ENCODE peak calls at places on chromosomes 7 and 10, in five cellular contexts. A is K562, K is upper lobe of left lung, M is transverse colon, Y is A549. U is an unnamed sample.

GRCh38 chr7:118195837-118196474 is 12.0 kb downstream of the LSM8 start:
- DNase-seq in A (peak; percentile 55), K (no peak), M (peak; percentile 51), Y (peak; percentile 68), U (no peak)

GRCh38 chr10:28806481-28806880 is 129.2 kb downstream of the BAMBI start:
- DNase-seq in A (no peak), K (no peak), M (no peak), Y (no peak), U (no peak)

GRCh38 chr10:85673270-85673669 is 693.3 kb downstream of the GRID1 start:
- DNase-seq in A (no peak), K (no peak), M (no peak), Y (no peak), U (no peak)

GRCh38 chr7:150685219-150686029 is at the start of gene GIMAP2:
- DNase-seq in A (no peak), K (no peak), M (no peak), Y (no peak), U (no peak)

GRCh38 chr10:77832243-77832642 is 94.3 kb downstream of the DLG5 start:
- DNase-seq in A (no peak), K (no peak), M (no peak), Y (no peak), U (no peak)

GRCh38 chr10:29841724-29842649 is 207.2 kb upstream of the SVIL start:
- DNase-seq in A (no peak), K (peak; percentile 25), M (peak; percentile 47), Y (peak; percentile 72), U (peak; percentile 96)

GRCh38 chr10:52442576-52442975 is 128.5 kb downstream of the DKK1 start:
- DNase-seq in A (no peak), K (no peak), M (no peak), Y (peak; percentile 53), U (no peak)

GRCh38 chr10:116669832-116670644 is 49.3 kb downstream of the PNLIPRP2 start:
- DNase-seq in A (peak; percentile 62), K (peak; percentile 69), M (peak; percentile 47), Y (no peak), U (no peak)

GRCh38 chr10:5534051-5534821 is 9.5 kb downstream of the CALML3 start:
- DNase-seq in A (no peak), K (no peak), M (peak; percentile 4), Y (no peak), U (peak; percentile 61)

GRCh38 chr10:33509231-33509871 is 174.9 kb upstream of the NRP1 start:
- DNase-seq in A (no peak), K (no peak), M (peak; percentile 38), Y (peak; percentile 83), U (peak; percentile 77)

GRCh38 chr7:3076163-3076562 is 32.5 kb upstream of the CARD11 start:
- DNase-seq in A (no peak), K (no peak), M (no peak), Y (no peak), U (no peak)

GRCh38 chr7:73770002-73770859 is at the start of gene CLDN3:
- DNase-seq in A (peak; percentile 13), K (peak; percentile 96), M (peak; percentile 94), Y (peak; percentile 74), U (no peak)

GRCh38 chr7:137996386-137996851 is 5.5 kb downstream of the CREB3L2 start:
- DNase-seq in A (peak; percentile 66), K (no peak), M (no peak), Y (no peak), U (no peak)

GRCh38 chr7:145106001-145106400 is 270.1 kb upstream of the TPK1 start:
- DNase-seq in A (no peak), K (no peak), M (no peak), Y (no peak), U (no peak)

GRCh38 chr10:3472705-3473078 is 300.1 kb upstream of the PITRM1 start:
- DNase-seq in A (no peak), K (no peak), M (no peak), Y (peak; percentile 78), U (no peak)

GRCh38 chr7:81293806-81294205 is 375.0 kb upstream of the SEMA3C start:
- DNase-seq in A (no peak), K (peak; percentile 10), M (no peak), Y (no peak), U (no peak)

GRCh38 chr7:5554287-5554785 is 130.7 kb upstream of the TNRC18 start:
- DNase-seq in A (no peak), K (no peak), M (no peak), Y (no peak), U (no peak)

GRCh38 chr10:89295597-89295996 is 6.2 kb upstream of the IFIT2 start:
- DNase-seq in A (no peak), K (no peak), M (no peak), Y (no peak), U (no peak)
- H3K4me3 ChIP-seq in A (no peak overlapping the region), K (no peak overlapping the region), M (no peak overlapping the region), Y (no peak overlapping the region), U (no peak overlapping the region)

GRCh38 chr10:104234934-104235333 is 2.8 kb upstream of the CFAP43 start:
- DNase-seq in A (no peak), K (no peak), M (no peak), Y (no peak), U (no peak)

GRCh38 chr10:104230490-104230889 is 1.7 kb downstream of the CFAP43 start:
- DNase-seq in A (no peak), K (no peak), M (no peak), Y (no peak), U (no peak)

GRCh38 chr10:104232613-104233102 is 494 bp upstream of the CFAP43 start:
- DNase-seq in A (no peak), K (no peak), M (no peak), Y (no peak), U (no peak)

GRCh38 chr10:104233817-104234216 is 1.7 kb upstream of the CFAP43 start:
- DNase-seq in A (no peak), K (no peak), M (no peak), Y (peak; percentile 23), U (no peak)

DNA sequence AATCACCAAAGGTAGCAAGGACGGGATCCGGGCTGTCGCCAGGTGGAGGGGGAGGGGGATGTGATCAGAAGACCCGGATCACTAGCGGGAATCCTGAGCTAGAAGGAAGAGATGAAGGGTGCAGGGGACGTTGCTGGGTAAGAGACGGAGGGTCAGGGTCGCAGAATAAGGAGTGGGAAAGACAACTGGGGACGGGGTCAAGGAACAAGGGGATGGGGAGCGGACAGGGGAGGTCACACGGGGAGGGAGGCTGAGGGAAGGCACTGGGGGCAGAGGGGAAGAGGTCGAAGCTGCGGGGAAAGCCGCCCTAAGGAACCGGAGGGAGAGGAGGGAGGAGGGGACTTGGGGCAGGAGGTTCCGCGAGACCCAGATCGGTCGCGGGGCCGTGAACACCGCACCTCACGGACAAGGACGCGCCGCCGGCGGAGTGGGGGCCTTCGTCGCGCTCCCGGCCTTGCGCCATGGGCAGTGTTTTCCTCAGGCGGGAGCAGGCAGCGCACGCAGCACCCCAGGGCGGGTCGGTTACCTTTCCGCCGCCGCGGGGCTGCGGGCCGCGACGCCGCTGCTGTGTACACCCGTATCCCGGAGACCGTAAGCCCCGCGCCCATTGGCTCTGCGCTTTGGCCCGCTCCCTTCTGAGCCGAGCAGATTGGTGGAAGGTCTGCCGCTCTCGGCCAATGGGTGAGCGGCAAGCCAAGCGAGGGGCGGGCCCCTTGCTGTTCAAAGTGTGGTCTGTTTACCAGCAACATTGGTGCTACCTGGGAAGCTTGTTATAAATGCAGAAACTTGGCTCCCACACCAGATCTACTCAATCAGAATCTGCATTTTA is at the start of gene CFAP43:
- DNase-seq in A (peak; percentile 99), K (peak; percentile 98), M (peak; percentile 99), Y (peak; percentile 96), U (peak; percentile 99)
- TF ChIP-seq EP300 in A (no peak), K (no peak), M (no peak), Y (no peak), U (no peak)

DNA sequence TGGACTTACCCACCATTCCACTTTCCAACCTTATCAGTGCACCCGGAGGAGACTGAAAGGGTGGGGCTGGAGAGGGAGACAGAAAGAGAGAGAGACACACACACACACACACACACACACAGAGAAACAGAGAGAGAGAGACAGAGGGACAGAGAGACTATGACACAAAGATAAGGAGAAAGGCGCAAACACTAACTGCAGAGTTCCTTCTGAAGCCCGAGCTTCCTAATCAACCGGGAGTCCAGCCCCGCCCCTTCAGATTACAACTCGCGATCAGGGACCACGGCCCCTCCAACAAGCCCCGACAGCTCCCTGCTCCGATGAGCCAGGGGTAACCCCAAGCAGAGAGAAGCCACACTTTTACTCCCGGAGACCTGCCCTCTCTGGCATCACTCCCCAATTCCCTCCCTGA is 499 bp downstream of the GAL3ST4 start:
- DNase-seq in A (peak; percentile 65), K (no peak), M (peak; percentile 40), Y (no peak), U (no peak)
- H3K4me3 ChIP-seq in A (peak overlapping the region; percentile 32), K (peak overlapping the region; percentile 37), M (peak overlapping the region; percentile 33), Y (no peak overlapping the region), U (peak overlapping the region; percentile 48)

GRCh38 chr7:47283497-47284131 is 298.3 kb downstream of the TNS3 start:
- DNase-seq in A (no peak), K (no peak), M (peak; percentile 85), Y (peak; percentile 73), U (no peak)
- TF ChIP-seq EP300 in A (no peak), K (no peak), M (no peak), Y (no peak), U (no peak)

DNA sequence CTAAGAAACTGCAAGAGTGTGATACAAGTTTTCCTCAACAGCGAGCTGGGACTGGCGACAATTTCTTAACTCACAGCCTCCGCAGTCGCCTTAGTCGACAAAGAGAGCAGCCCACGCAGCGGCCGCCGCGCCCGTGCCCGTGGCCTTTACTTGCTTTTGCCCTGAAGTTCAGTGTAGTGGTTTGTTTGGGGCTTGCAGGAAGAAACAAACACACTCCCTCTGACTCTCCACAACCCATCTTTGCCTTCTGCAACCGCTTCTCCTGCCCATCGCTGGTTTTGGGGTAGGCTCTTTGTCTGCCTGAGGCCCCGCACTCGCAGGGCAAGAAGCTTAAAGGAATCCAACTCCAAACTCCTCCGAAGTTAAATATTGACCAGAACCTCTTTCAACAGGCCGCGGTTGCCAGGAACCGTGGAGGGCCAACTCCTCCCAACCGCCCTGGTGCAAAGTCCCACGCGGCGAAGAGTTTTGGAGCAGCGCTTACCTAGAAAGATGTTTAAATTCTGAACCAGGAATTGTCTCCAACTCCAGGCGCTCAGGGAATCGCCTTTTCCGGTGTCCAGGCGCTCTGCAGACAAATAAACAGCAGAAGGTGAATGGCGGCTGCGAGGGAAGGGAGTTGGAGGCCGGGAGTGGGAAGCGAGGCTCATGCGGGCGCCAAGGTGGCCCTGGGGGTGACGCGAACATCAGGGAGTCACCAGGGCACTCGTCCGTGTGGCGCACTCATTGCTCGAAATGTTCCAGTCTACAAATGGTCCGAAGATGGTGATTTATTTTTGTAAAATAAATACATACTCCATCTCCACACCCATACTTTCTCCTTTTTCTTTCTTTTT is 8.3 kb downstream of the HOXA4 start:
- DNase-seq in A (no peak), K (peak; percentile 83), M (peak; percentile 83), Y (peak; percentile 69), U (no peak)
- H3K4me3 ChIP-seq in A (no peak overlapping the region), K (peak overlapping the region; percentile 18), M (no peak overlapping the region), Y (peak overlapping the region; percentile 57), U (peak overlapping the region; percentile 4)

DNA sequence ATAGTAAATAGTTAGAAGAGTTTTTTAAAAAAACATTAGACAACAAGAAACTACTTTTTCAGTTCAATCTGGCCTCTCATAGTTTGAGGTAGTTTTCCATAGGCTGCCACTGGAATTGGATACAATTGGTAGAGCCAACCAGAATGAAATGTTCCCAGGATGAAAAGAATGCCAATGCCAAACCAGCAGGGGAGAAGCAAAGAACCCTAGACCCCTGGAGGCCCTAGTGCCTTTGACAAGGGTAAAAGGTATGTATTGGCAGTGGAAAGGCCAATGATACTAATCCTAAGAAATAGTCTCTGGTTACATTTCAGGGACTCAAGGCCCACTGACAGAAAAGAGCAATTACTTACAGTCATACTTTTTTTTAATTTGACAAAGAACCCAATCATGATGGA is 77.4 kb upstream of the SEM1 start:
- DNase-seq in A (no peak), K (no peak), M (no peak), Y (no peak), U (no peak)
- TF ChIP-seq EP300 in A (no peak), K (no peak), M (no peak), Y (no peak), U (no peak)

U was measured in sigmoid colon.